ENCODE peak calls at places on chromosome 16, in four cellular contexts. C is neural progenitor cell, D is nephron progenitor cell, O is psoas muscle. Y is an unnamed sample.

GRCh38 chr16:88505405-88506082 is 52.5 kb downstream of the ZFPM1 start:
- DNase-seq in C (no peak), D (peak), O (peak), Y (peak)

GRCh38 chr16:48013476-48013875 is 142.3 kb downstream of the ABCC12 start:
- DNase-seq in C (no peak), D (no peak), O (no peak), Y (no peak)

GRCh38 chr16:46848768-46849764 is 18.1 kb upstream of the C16orf87 start:
- DNase-seq in C (peak), D (no peak), O (no peak), Y (no peak)

GRCh38 chr16:71986131-71986530 is 14.1 kb downstream of the PKD1L3 start:
- DNase-seq in C (no peak), D (no peak), O (no peak), Y (no peak)

GRCh38 chr16:19294156-19294649 is 8.7 kb downstream of the CLEC19A start:
- DNase-seq in C (no peak), D (no peak), O (peak), Y (no peak)

GRCh38 chr16:83851473-83851872 is 43.7 kb downstream of the HSBP1 start:
- DNase-seq in C (no peak), D (no peak), O (no peak), Y (no peak)

GRCh38 chr16:2963611-2964415 is at the start of gene KREMEN2:
- DNase-seq in C (peak), D (peak), O (no peak), Y (peak)

GRCh38 chr16:51151435-51151950 is 423 bp upstream of the SALL1 start:
- DNase-seq in C (peak), D (peak), O (no peak), Y (peak)

GRCh38 chr16:75248142-75248535 is 3.3 kb downstream of the BCAR1 start:
- DNase-seq in C (no peak), D (no peak), O (peak), Y (no peak)

GRCh38 chr16:8523932-8524331 is 66.4 kb downstream of the TMEM114 start:
- DNase-seq in C (no peak), D (no peak), O (no peak), Y (no peak)

GRCh38 chr16:70680495-70681381 is 5.1 kb downstream of the MTSS2 start:
- DNase-seq in C (no peak), D (no peak), O (peak), Y (no peak)

GRCh38 chr16:84692451-84692850 is 7.3 kb upstream of the USP10 start:
- DNase-seq in C (no peak), D (no peak), O (no peak), Y (no peak)

GRCh38 chr16:12017583-12017982 is 41.0 kb downstream of the SNX29 start:
- DNase-seq in C (no peak), D (no peak), O (no peak), Y (no peak)

GRCh38 chr16:6611535-6611934 is 721.1 kb upstream of the RBFOX1 start:
- DNase-seq in C (peak), D (no peak), O (no peak), Y (peak)

GRCh38 chr16:81606039-81606438 is 161.4 kb downstream of the CMIP start:
- DNase-seq in C (no peak), D (no peak), O (no peak), Y (no peak)

GRCh38 chr16:56355221-56355620 is 70.1 kb downstream of the AMFR start:
- DNase-seq in C (no peak), D (no peak), O (no peak), Y (peak)
- TF ChIP-seq CTCF in C (no peak), D (no peak), O (no peak), Y (no peak)

DNA sequence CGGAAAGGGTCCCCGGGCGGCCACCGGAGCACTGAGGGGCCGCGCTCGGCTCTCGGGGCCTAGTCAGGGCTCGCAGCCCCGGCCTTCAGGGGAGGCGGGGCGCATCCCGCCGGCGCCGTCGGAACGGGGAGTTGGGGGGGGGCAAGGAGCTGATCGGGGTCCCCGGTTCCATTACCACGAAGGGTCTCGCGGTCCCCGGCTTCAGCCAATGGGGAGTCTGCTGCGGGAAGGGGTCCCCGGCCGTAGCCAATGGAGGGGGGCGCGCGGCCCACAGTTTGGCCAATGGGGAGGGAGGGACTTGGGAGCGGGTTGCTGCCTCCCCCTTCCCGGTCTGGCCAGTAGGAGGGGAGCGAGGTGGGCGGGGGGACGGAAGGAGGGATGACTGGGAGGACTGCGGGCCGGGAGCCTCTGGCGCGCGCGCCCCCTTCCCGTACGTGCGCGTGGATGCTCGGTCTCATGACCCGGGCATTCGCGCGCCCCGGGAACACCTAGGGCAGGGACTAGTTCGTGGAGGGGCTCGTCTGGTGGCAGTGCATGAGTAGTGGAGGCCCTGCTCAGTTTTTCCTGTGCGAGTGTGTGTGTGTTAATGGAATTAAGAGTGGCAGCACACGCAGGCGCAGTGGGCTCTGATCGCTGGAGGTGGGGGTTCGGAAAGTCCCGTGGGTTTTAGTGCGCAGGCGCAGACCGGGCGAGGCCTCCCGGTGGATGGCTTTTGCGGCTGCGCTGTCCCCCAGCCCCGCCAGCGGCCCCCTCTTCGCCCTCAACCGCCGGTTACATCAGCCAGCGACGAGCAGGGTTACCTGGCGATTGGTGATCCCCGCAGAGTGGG is 1.1 kb downstream of the ATXN2L start:
- DNase-seq in C (peak), D (peak), O (peak), Y (peak)
- TF ChIP-seq CTCF in C (peak), D (no peak), O (no peak), Y (peak)

GRCh38 chr16:1821861-1822611 is 4.6 kb downstream of the HAGH start:
- DNase-seq in C (no peak), D (no peak), O (no peak), Y (no peak)

GRCh38 chr16:1825864-1826690 is 548 bp downstream of the HAGH start:
- DNase-seq in C (peak), D (peak), O (no peak), Y (peak)

GRCh38 chr16:1825381-1825863 is 1.2 kb downstream of the HAGH start:
- DNase-seq in C (no peak), D (no peak), O (no peak), Y (no peak)

GRCh38 chr16:1822801-1823200 is 3.8 kb downstream of the HAGH start:
- DNase-seq in C (no peak), D (no peak), O (no peak), Y (no peak)

DNA sequence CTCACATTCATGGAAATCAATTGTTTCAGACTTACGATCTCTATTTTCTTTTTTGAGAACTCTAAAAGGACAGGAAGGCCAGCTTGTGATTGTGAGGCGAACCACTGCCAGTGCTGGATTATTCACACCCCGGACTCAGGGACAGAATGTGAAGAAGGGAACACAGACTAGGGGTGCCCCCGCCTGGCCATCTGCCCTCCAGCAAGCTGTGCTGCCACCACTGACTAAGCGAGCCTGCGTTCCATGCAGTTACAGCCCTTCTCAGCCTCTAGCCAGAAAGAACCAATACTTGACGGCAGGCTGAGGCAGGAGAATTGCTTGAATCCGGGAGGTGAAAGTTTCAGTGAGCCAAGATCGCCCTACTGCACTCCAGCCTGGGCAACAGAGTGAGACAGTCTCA is 2.8 kb downstream of the HAGH start:
- DNase-seq in C (peak), D (peak), O (no peak), Y (peak)
- TF ChIP-seq CTCF in C (peak), D (no peak), O (no peak), Y (peak)

GRCh38 chr16:61564741-61565140 is 471.5 kb downstream of the CDH8 start:
- DNase-seq in C (no peak), D (no peak), O (no peak), Y (no peak)
- TF ChIP-seq CTCF in C (no peak), D (no peak), O (no peak), Y (no peak)

Y was measured in GM23338.